ENCODE peak calls at places on chromosomes 7 and 10, in eight cellular contexts. C is breast epithelium, F is foreskin fibroblast, O is heart right ventricle, X is GM23338, B is dorsolateral prefrontal cortex, Q is thoracic aorta, K is body of pancreas. S is an unnamed sample.

GRCh38 chr7:53397911-53398310 is 362.5 kb downstream of the POM121L12 start:
- DNase-seq in C (no peak), F (no peak), O (no peak), X (no peak), B (no peak), Q (no peak), K (no peak), S (no peak)

GRCh38 chr7:96327429-96327828 is 5.5 kb upstream of the SLC25A13 start:
- DNase-seq in C (no peak), F (no peak), O (no peak), X (no peak), B (no peak), Q (no peak), K (peak; percentile 80), S (no peak)

GRCh38 chr10:133124357-133125211 is 35.4 kb upstream of the KNDC1 start:
- DNase-seq in C (peak; percentile 45), F (peak; percentile 7), O (no peak), X (peak; percentile 65), B (peak; percentile 70), Q (no peak), K (peak; percentile 32), S (no peak)

GRCh38 chr10:109374215-109374614 is 549.1 kb downstream of the XPNPEP1 start:
- DNase-seq in C (no peak), F (peak; percentile 56), O (no peak), X (no peak), B (no peak), Q (no peak), K (no peak), S (peak; percentile 34)

GRCh38 chr7:683526-684205 is 42.8 kb upstream of the DNAAF5 start:
- DNase-seq in C (peak; percentile 31), F (no peak), O (no peak), X (no peak), B (no peak), Q (no peak), K (peak; percentile 5), S (no peak)

GRCh38 chr10:78017856-78018255 is 11.5 kb downstream of the POLR3A start:
- DNase-seq in C (no peak), F (no peak), O (no peak), X (no peak), B (no peak), Q (no peak), K (no peak), S (no peak)

GRCh38 chr7:84291756-84292155 is 97.2 kb upstream of the SEMA3A start:
- DNase-seq in C (no peak), F (no peak), O (no peak), X (no peak), B (no peak), Q (no peak), K (no peak), S (no peak)

GRCh38 chr7:77235280-77235679 is 35.7 kb upstream of the FGL2 start:
- DNase-seq in C (no peak), F (no peak), O (no peak), X (no peak), B (no peak), Q (no peak), K (no peak), S (no peak)

GRCh38 chr7:158328376-158329013 is 259.1 kb downstream of the PTPRN2 start:
- DNase-seq in C (no peak), F (no peak), O (no peak), X (no peak), B (no peak), Q (no peak), K (no peak), S (no peak)

GRCh38 chr10:103783686-103784085 is 71.7 kb downstream of the SH3PXD2A start:
- DNase-seq in C (no peak), F (no peak), O (no peak), X (no peak), B (no peak), Q (no peak), K (no peak), S (no peak)

GRCh38 chr10:61543831-61544230 is 90.7 kb upstream of the TMEM26 start:
- DNase-seq in C (no peak), F (no peak), O (no peak), X (no peak), B (no peak), Q (no peak), K (no peak), S (no peak)

GRCh38 chr7:50267525-50268041 is 36.9 kb upstream of the IKZF1 start:
- DNase-seq in C (no peak), F (no peak), O (no peak), X (no peak), B (no peak), Q (no peak), K (no peak), S (no peak)

GRCh38 chr7:12220321-12221046 is 9.4 kb downstream of the TMEM106B start:
- DNase-seq in C (no peak), F (no peak), O (no peak), X (no peak), B (no peak), Q (no peak), K (no peak), S (no peak)

GRCh38 chr10:116080553-116080952 is 192.5 kb downstream of the GFRA1 start:
- DNase-seq in C (no peak), F (peak; percentile 1), O (no peak), X (peak; percentile 70), B (no peak), Q (no peak), K (no peak), S (peak; percentile 37)

GRCh38 chr10:118965636-118966035 is 63.9 kb upstream of the NANOS1 start:
- DNase-seq in C (no peak), F (no peak), O (no peak), X (no peak), B (no peak), Q (no peak), K (no peak), S (no peak)

GRCh38 chr10:68813554-68813953 is 13.8 kb upstream of the STOX1 start:
- DNase-seq in C (no peak), F (no peak), O (no peak), X (no peak), B (no peak), Q (no peak), K (no peak), S (no peak)

GRCh38 chr10:92662852-92663251 is 26.9 kb upstream of the HHEX start:
- DNase-seq in C (no peak), F (no peak), O (no peak), X (no peak), B (no peak), Q (no peak), K (no peak), S (no peak)

GRCh38 chr10:128203028-128203427 is 76.8 kb upstream of the MKI67 start:
- DNase-seq in C (no peak), F (no peak), O (no peak), X (no peak), B (no peak), Q (no peak), K (no peak), S (no peak)
- H3K4me3 ChIP-seq in C (no peak overlapping the region), F (no peak overlapping the region), O (no peak overlapping the region), X (no peak overlapping the region), B (no peak overlapping the region), Q (no peak overlapping the region), K (no peak overlapping the region), S (no peak overlapping the region)

DNA sequence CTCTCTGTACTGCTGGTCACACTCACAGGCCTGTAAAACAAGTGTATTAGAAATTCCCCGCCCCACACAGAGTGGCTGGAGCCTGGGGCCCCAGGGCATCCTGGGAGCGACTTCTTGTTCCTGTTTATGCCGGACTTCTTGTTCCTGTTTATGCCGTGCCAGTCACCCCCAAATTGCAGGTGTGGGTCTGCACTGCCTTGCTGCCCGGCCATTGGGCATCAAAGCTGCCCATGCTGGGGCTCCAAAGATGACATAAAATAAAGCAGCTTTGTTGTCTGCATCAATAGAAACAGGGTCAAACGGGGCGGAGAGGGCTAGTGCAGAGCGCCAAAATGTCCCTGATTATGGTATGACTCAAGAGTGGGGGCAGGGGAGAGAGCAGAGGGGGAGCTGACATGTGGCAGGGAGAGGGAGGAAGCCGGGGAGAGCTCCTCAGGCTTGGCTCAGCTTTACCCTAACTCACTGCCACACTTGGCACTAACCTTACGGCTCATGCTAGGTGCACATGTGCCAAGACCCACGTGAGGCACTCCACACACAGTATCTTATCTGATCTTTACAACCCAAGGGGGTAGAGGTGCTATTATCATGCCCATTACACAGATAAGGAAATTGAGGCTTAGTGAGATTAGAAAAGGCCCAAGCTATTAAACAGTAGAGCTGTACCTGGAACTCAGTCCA is 98.4 kb downstream of the PIP4K2A start:
- DNase-seq in C (no peak), F (no peak), O (no peak), X (no peak), B (peak; percentile 89), Q (no peak), K (peak; percentile 28), S (no peak)
- TF ChIP-seq CTCF in C (no peak), F (no peak), O (no peak), X (no peak), B (no peak), Q (no peak), K (no peak), S (no peak)

GRCh38 chr7:64494912-64495461 is 67.9 kb downstream of the ZNF680 start:
- DNase-seq in C (peak; percentile 56), F (no peak), O (no peak), X (peak; percentile 62), B (peak; percentile 52), Q (no peak), K (no peak), S (no peak)
- H3K4me3 ChIP-seq in C (peak overlapping the region; percentile 44), F (no peak overlapping the region), O (peak overlapping the region; percentile 31), X (peak overlapping the region; percentile 37), B (peak overlapping the region; percentile 26), Q (peak overlapping the region; percentile 61), K (no peak overlapping the region), S (no peak overlapping the region)

GRCh38 chr7:88229302-88229870 is 9.5 kb upstream of the SRI start:
- DNase-seq in C (no peak), F (no peak), O (no peak), X (no peak), B (no peak), Q (no peak), K (no peak), S (no peak)
- TF ChIP-seq CTCF in C (no peak), F (no peak), O (no peak), X (no peak), B (no peak), Q (no peak), K (no peak), S (no peak)

DNA sequence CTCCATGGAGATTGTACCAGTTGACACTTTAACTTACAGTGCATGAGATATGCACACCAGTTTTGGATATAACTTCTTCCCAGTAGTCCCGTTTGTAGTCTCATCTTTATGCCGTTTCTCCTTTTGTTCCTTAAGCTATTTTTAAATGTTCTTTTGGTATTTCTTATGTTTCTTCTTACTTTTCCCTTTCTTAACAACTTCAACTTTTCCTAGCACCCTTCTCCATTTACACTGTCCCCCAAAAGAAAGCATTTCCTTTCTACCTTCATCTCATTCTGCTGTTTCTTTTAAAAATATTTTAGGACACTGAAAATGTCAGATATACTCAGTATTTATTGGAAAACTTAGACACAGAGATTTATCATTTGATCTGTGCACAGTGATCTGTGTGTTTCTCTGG is 1.5 kb downstream of the PSMC2 start:
- DNase-seq in C (no peak), F (no peak), O (no peak), X (no peak), B (no peak), Q (no peak), K (no peak), S (no peak)
- H3K4me3 ChIP-seq in C (peak overlapping the region; percentile 78), F (peak overlapping the region; percentile 94), O (peak overlapping the region; percentile 94), X (peak overlapping the region; percentile 75), B (peak overlapping the region; percentile 90), Q (peak overlapping the region; percentile 94), K (no peak overlapping the region), S (peak overlapping the region; percentile 74)

GRCh38 chr10:113854757-113855626 is 531 bp downstream of the NHLRC2 start:
- DNase-seq in C (no peak), F (peak; percentile 24), O (peak; percentile 49), X (peak; percentile 53), B (peak; percentile 75), Q (no peak), K (peak; percentile 48), S (peak; percentile 56)
- TF ChIP-seq CTCF in C (no peak), F (no peak), O (no peak), X (no peak), B (no peak), Q (peak; percentile 28), K (no peak), S (no peak)

S was measured in astrocyte of the spinal cord.